ENCODE peak calls at places on chromosomes 11 and 22, in four cellular contexts. One of them, this sample, is unnamed. For H3K36me3, the result is how much of the 10 kb centered on the place peaks cover.

GRCh38 chr11:6443269-6444003 is 2.6 kb upstream of the HPX start:
- DNase-seq in uterus: peak
- DNase-seq in mammary epithelial cell: peak
- DNase-seq in adrenal gland: peak
- DNase-seq in this sample: peak

GRCh38 chr11:126645206-126645605 is 289.7 kb downstream of the ST3GAL4 start:
- DNase-seq in uterus: no peak
- DNase-seq in mammary epithelial cell: no peak
- DNase-seq in adrenal gland: no peak
- DNase-seq in this sample: no peak

GRCh38 chr11:8080674-8081590 is at the start of gene TUB:
- DNase-seq in uterus: no peak
- DNase-seq in mammary epithelial cell: no peak
- DNase-seq in adrenal gland: no peak
- DNase-seq in this sample: peak

GRCh38 chr22:27903805-27904473 is 15.1 kb downstream of the PITPNB start:
- DNase-seq in uterus: no peak
- DNase-seq in mammary epithelial cell: no peak
- DNase-seq in adrenal gland: no peak
- DNase-seq in this sample: no peak

GRCh38 chr11:92764128-92764527 is 205.3 kb upstream of the MTNR1B start:
- DNase-seq in uterus: no peak
- DNase-seq in mammary epithelial cell: no peak
- DNase-seq in adrenal gland: no peak
- DNase-seq in this sample: no peak

GRCh38 chr11:15114501-15115475 is at the start of gene INSC:
- DNase-seq in uterus: no peak
- DNase-seq in mammary epithelial cell: no peak
- DNase-seq in adrenal gland: no peak
- DNase-seq in this sample: peak

GRCh38 chr11:66562275-66562674 is 6.1 kb downstream of the CTSF start:
- DNase-seq in uterus: no peak
- DNase-seq in mammary epithelial cell: no peak
- DNase-seq in adrenal gland: no peak
- DNase-seq in this sample: no peak

GRCh38 chr11:15906481-15907035 is 449.8 kb downstream of the SOX6 start:
- DNase-seq in uterus: no peak
- DNase-seq in mammary epithelial cell: no peak
- DNase-seq in adrenal gland: no peak
- DNase-seq in this sample: no peak

GRCh38 chr11:108486331-108486730 is 11.9 kb downstream of the POGLUT3 start:
- DNase-seq in uterus: no peak
- DNase-seq in mammary epithelial cell: no peak
- DNase-seq in adrenal gland: no peak
- DNase-seq in this sample: no peak

GRCh38 chr11:2728663-2729332 is 29.0 kb upstream of the KCNQ1OT1 start:
- DNase-seq in uterus: no peak
- DNase-seq in mammary epithelial cell: no peak
- DNase-seq in adrenal gland: no peak
- DNase-seq in this sample: peak

GRCh38 chr11:66981976-66982578 is 7.0 kb downstream of the C11orf86 start:
- DNase-seq in uterus: peak
- DNase-seq in mammary epithelial cell: peak
- DNase-seq in adrenal gland: peak
- DNase-seq in this sample: peak

GRCh38 chr11:2074266-2074825 is 64.8 kb downstream of the IGF2 start:
- DNase-seq in uterus: no peak
- DNase-seq in mammary epithelial cell: no peak
- DNase-seq in adrenal gland: no peak
- DNase-seq in this sample: no peak

GRCh38 chr11:128653828-128654231 is 40.0 kb upstream of the FLI1 start:
- DNase-seq in uterus: peak
- DNase-seq in mammary epithelial cell: peak
- DNase-seq in adrenal gland: peak
- DNase-seq in this sample: peak

GRCh38 chr11:110921742-110922200 is 209.5 kb upstream of the ARHGAP20 start:
- DNase-seq in uterus: peak
- DNase-seq in mammary epithelial cell: no peak
- DNase-seq in adrenal gland: no peak
- DNase-seq in this sample: peak

GRCh38 chr11:57476223-57476882 is 16.0 kb downstream of the RTN4RL2 start:
- DNase-seq in uterus: no peak
- DNase-seq in mammary epithelial cell: peak
- DNase-seq in adrenal gland: peak
- DNase-seq in this sample: peak

GRCh38 chr11:74639533-74639932 is 47.2 kb downstream of the POLD3 start:
- DNase-seq in uterus: no peak
- DNase-seq in mammary epithelial cell: no peak
- DNase-seq in adrenal gland: no peak
- DNase-seq in this sample: no peak

GRCh38 chr11:74630043-74630442 is 37.7 kb downstream of the POLD3 start:
- DNase-seq in uterus: no peak
- DNase-seq in mammary epithelial cell: no peak
- DNase-seq in adrenal gland: no peak
- DNase-seq in this sample: no peak

GRCh38 chr11:74636633-74637184 is 44.3 kb downstream of the POLD3 start:
- DNase-seq in uterus: no peak
- DNase-seq in mammary epithelial cell: peak
- DNase-seq in adrenal gland: no peak
- DNase-seq in this sample: no peak

GRCh38 chr11:74633406-74634393 is 41.3 kb downstream of the POLD3 start:
- DNase-seq in uterus: no peak
- DNase-seq in mammary epithelial cell: no peak
- DNase-seq in adrenal gland: no peak
- DNase-seq in this sample: no peak

DNA sequence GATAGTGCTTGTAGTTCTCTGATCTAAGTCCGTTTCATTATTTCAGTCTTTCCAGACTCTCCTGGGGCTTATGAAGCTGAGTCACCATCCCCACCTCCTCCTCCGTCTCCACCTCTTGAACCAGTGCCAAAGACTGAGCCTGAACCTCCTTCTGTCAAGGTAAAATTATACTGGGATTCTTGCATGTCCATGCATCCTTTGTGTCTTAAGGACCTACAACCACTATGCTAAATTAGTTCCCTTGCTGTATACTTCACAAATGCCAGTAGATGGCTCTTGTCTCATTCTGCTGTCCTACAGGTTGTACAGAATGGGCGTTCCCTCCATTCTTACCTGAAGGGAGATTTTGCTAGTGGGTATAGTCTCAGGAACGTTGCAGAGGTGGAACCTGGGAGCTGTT is 42.2 kb downstream of the POLD3 start:
- DNase-seq in uterus: peak
- DNase-seq in mammary epithelial cell: peak
- DNase-seq in adrenal gland: peak
- DNase-seq in this sample: no peak
- TF ChIP-seq CTCF in uterus: peak
- TF ChIP-seq CTCF in mammary epithelial cell: peak
- TF ChIP-seq CTCF in adrenal gland: peak
- TF ChIP-seq CTCF in this sample: peak

DNA sequence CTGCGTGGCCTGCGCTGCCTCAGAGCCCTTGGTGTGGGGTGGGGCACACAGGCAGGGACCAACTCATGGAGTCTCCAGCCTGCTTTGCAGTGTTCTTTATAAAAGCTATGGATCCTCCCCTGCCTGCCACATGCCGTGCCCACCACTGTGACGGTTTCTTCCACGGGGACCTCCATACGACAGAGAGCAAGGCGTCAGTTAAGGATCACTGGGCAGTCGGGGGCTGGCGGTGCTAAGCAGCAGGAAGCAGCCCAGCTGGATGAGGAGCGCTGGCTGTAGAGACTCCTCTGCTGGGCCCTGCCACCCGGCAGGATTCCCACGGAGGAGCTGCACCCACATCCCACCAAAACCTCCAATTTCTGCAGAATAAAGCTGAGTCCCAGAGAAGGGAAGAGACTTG is 23.1 kb upstream of the EFCAB6 start:
- DNase-seq in uterus: no peak
- DNase-seq in mammary epithelial cell: no peak
- DNase-seq in adrenal gland: no peak
- DNase-seq in this sample: no peak
- H3K36me3 ChIP-seq in uterus: under half
- H3K36me3 ChIP-seq in mammary epithelial cell: under half
- H3K36me3 ChIP-seq in adrenal gland: under half
- H3K36me3 ChIP-seq in this sample: under half

GRCh38 chr11:117071344-117071787 is 26.9 kb downstream of the SIK3 start:
- DNase-seq in uterus: peak
- DNase-seq in mammary epithelial cell: no peak
- DNase-seq in adrenal gland: peak
- DNase-seq in this sample: peak
- H3K27ac ChIP-seq in uterus: peak
- H3K27ac ChIP-seq in mammary epithelial cell: no peak
- H3K27ac ChIP-seq in adrenal gland: no peak
- H3K27ac ChIP-seq in this sample: no peak

DNA sequence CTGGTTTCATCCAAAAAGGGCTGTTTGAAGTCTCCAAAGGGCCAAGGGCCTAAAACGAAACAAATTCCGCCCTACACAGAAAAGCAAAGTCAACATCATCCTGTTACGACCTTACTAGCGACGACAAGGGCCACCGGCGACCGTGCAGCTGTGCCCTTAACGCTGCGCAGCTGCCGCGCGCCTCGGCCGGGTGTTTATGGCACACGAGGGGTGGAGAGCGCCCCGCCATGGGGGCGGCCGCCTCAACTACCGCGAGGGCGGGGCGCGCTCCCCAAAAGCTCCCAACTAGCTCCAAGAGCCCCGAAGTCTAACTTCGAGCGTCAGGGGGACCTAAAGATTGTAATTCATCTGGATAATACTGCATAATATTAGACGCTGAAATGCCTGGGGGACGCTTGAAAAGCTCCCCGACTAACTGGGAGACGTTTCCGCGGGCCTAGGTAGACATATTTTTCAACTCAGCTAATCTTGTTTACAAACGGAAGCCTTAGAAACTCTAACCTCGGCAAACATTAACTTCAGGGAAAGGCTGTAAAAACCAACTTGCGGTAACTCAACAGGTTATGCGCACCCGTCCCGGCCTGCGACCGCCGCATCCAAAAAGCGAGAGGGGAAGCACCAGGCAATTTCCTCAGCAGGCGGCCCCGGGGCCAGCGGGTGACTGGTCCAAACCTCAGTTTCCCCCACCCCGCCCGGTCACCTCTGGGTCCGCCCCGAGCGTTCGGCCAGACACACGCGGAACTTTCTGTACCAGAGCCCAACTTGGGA is 688 bp downstream of the TMEM123 start:
- DNase-seq in uterus: peak
- DNase-seq in mammary epithelial cell: peak
- DNase-seq in adrenal gland: peak
- DNase-seq in this sample: peak
- TF ChIP-seq CTCF in uterus: no peak
- TF ChIP-seq CTCF in mammary epithelial cell: peak
- TF ChIP-seq CTCF in adrenal gland: no peak
- TF ChIP-seq CTCF in this sample: no peak